ENCODE peak calls at places on chromosomes 3 and 15, in nine cellular contexts. One of them, this sample, is unnamed.

GRCh38 chr15:52080031-52080430 is 32.5 kb downstream of the BCL2L10 start:
- DNase-seq in Peyer's patch: no peak
- DNase-seq in pancreas: no peak
- DNase-seq in right atrium auricular region: no peak
- DNase-seq in Panc1: no peak
- DNase-seq in CD8-positive, alpha-beta T cell: no peak
- DNase-seq in A549: peak; percentile 70
- DNase-seq in small intestine: no peak
- DNase-seq in OCI-LY7: no peak
- DNase-seq in this sample: no peak

GRCh38 chr15:67781907-67782559 is 43.3 kb upstream of the SKOR1 start:
- DNase-seq in pancreas: no peak
- DNase-seq in A549: no peak
- DNase-seq in Peyer's patch: no peak
- DNase-seq in OCI-LY7: no peak
- DNase-seq in CD8-positive, alpha-beta T cell: no peak
- DNase-seq in small intestine: no peak
- DNase-seq in Panc1: no peak
- DNase-seq in right atrium auricular region: no peak
- DNase-seq in this sample: no peak

GRCh38 chr15:101244039-101244781 is 7.6 kb downstream of the CHSY1 start:
- DNase-seq in small intestine: no peak
- DNase-seq in Peyer's patch: no peak
- DNase-seq in CD8-positive, alpha-beta T cell: no peak
- DNase-seq in OCI-LY7: peak; percentile 42
- DNase-seq in right atrium auricular region: no peak
- DNase-seq in Panc1: no peak
- DNase-seq in pancreas: no peak
- DNase-seq in A549: no peak
- DNase-seq in this sample: no peak

GRCh38 chr3:166488977-166489672 is 651.9 kb upstream of the BCHE start:
- DNase-seq in pancreas: no peak
- DNase-seq in Peyer's patch: no peak
- DNase-seq in right atrium auricular region: no peak
- DNase-seq in OCI-LY7: no peak
- DNase-seq in CD8-positive, alpha-beta T cell: no peak
- DNase-seq in small intestine: no peak
- DNase-seq in A549: no peak
- DNase-seq in Panc1: no peak
- DNase-seq in this sample: no peak

GRCh38 chr3:51967384-51968174 is at the start of gene PCBP4:
- DNase-seq in Panc1: no peak
- DNase-seq in small intestine: peak; percentile 38
- DNase-seq in right atrium auricular region: peak; percentile 80
- DNase-seq in CD8-positive, alpha-beta T cell: peak; percentile 58
- DNase-seq in A549: no peak
- DNase-seq in pancreas: peak; percentile 76
- DNase-seq in OCI-LY7: no peak
- DNase-seq in Peyer's patch: peak; percentile 31
- DNase-seq in this sample: no peak

GRCh38 chr3:170977911-170978310 is 48.6 kb downstream of the SLC2A2 start:
- DNase-seq in pancreas: no peak
- DNase-seq in Peyer's patch: no peak
- DNase-seq in Panc1: no peak
- DNase-seq in right atrium auricular region: no peak
- DNase-seq in small intestine: no peak
- DNase-seq in CD8-positive, alpha-beta T cell: no peak
- DNase-seq in A549: peak; percentile 48
- DNase-seq in OCI-LY7: no peak
- DNase-seq in this sample: no peak

GRCh38 chr3:14532691-14533456 is 7.3 kb downstream of the GRIP2 start:
- DNase-seq in CD8-positive, alpha-beta T cell: no peak
- DNase-seq in OCI-LY7: peak; percentile 26
- DNase-seq in Peyer's patch: no peak
- DNase-seq in pancreas: peak; percentile 91
- DNase-seq in Panc1: no peak
- DNase-seq in right atrium auricular region: peak; percentile 71
- DNase-seq in A549: no peak
- DNase-seq in small intestine: peak; percentile 80
- DNase-seq in this sample: peak; percentile 72

GRCh38 chr3:186826316-186826977 is 16.1 kb upstream of the ADIPOQ start:
- DNase-seq in pancreas: no peak
- DNase-seq in CD8-positive, alpha-beta T cell: no peak
- DNase-seq in A549: no peak
- DNase-seq in right atrium auricular region: no peak
- DNase-seq in OCI-LY7: no peak
- DNase-seq in Panc1: no peak
- DNase-seq in small intestine: no peak
- DNase-seq in Peyer's patch: peak; percentile 33
- DNase-seq in this sample: no peak

GRCh38 chr15:80026754-80027153 is 32.7 kb upstream of the ZFAND6 start:
- DNase-seq in CD8-positive, alpha-beta T cell: no peak
- DNase-seq in right atrium auricular region: no peak
- DNase-seq in pancreas: no peak
- DNase-seq in OCI-LY7: no peak
- DNase-seq in small intestine: no peak
- DNase-seq in Peyer's patch: no peak
- DNase-seq in Panc1: no peak
- DNase-seq in A549: no peak
- DNase-seq in this sample: no peak

GRCh38 chr3:149494759-149495580 is 20.5 kb downstream of the TM4SF4 start:
- DNase-seq in Panc1: no peak
- DNase-seq in A549: no peak
- DNase-seq in OCI-LY7: no peak
- DNase-seq in pancreas: no peak
- DNase-seq in CD8-positive, alpha-beta T cell: no peak
- DNase-seq in right atrium auricular region: no peak
- DNase-seq in Peyer's patch: no peak
- DNase-seq in small intestine: no peak
- DNase-seq in this sample: no peak

GRCh38 chr3:2770451-2770850 is 339.7 kb downstream of the IL5RA start:
- DNase-seq in Panc1: no peak
- DNase-seq in right atrium auricular region: no peak
- DNase-seq in Peyer's patch: no peak
- DNase-seq in CD8-positive, alpha-beta T cell: no peak
- DNase-seq in pancreas: no peak
- DNase-seq in A549: no peak
- DNase-seq in OCI-LY7: no peak
- DNase-seq in small intestine: no peak
- DNase-seq in this sample: no peak

GRCh38 chr3:5136619-5137429 is 14.7 kb downstream of the ARL8B start:
- DNase-seq in A549: peak; percentile 48
- DNase-seq in pancreas: no peak
- DNase-seq in right atrium auricular region: no peak
- DNase-seq in Panc1: no peak
- DNase-seq in CD8-positive, alpha-beta T cell: no peak
- DNase-seq in small intestine: no peak
- DNase-seq in Peyer's patch: no peak
- DNase-seq in OCI-LY7: peak; percentile 83
- DNase-seq in this sample: no peak

GRCh38 chr3:123658118-123658859 is 73.4 kb upstream of the HACD2 start:
- DNase-seq in CD8-positive, alpha-beta T cell: no peak
- DNase-seq in small intestine: no peak
- DNase-seq in right atrium auricular region: peak; percentile 73
- DNase-seq in Panc1: no peak
- DNase-seq in A549: no peak
- DNase-seq in OCI-LY7: no peak
- DNase-seq in pancreas: no peak
- DNase-seq in Peyer's patch: peak; percentile 23
- DNase-seq in this sample: no peak

GRCh38 chr15:38531509-38531908 is 33.1 kb downstream of the RASGRP1 start:
- DNase-seq in CD8-positive, alpha-beta T cell: no peak
- DNase-seq in pancreas: no peak
- DNase-seq in OCI-LY7: no peak
- DNase-seq in right atrium auricular region: no peak
- DNase-seq in A549: no peak
- DNase-seq in Panc1: no peak
- DNase-seq in Peyer's patch: no peak
- DNase-seq in small intestine: no peak
- DNase-seq in this sample: no peak

GRCh38 chr3:153242900-153243299 is 80.9 kb downstream of the RAP2B start:
- DNase-seq in CD8-positive, alpha-beta T cell: no peak
- DNase-seq in Peyer's patch: no peak
- DNase-seq in right atrium auricular region: no peak
- DNase-seq in A549: no peak
- DNase-seq in pancreas: no peak
- DNase-seq in OCI-LY7: no peak
- DNase-seq in small intestine: no peak
- DNase-seq in Panc1: no peak
- DNase-seq in this sample: no peak

GRCh38 chr3:11289864-11290263 is 17.7 kb downstream of the ATG7 start:
- DNase-seq in CD8-positive, alpha-beta T cell: no peak
- DNase-seq in pancreas: no peak
- DNase-seq in small intestine: no peak
- DNase-seq in Peyer's patch: no peak
- DNase-seq in Panc1: no peak
- DNase-seq in A549: no peak
- DNase-seq in OCI-LY7: no peak
- DNase-seq in right atrium auricular region: no peak
- DNase-seq in this sample: no peak

GRCh38 chr3:100600181-100601042 is 9.0 kb upstream of the ADGRG7 start:
- DNase-seq in CD8-positive, alpha-beta T cell: no peak
- DNase-seq in A549: peak; percentile 4
- DNase-seq in Panc1: no peak
- DNase-seq in right atrium auricular region: no peak
- DNase-seq in OCI-LY7: no peak
- DNase-seq in pancreas: no peak
- DNase-seq in small intestine: peak; percentile 90
- DNase-seq in Peyer's patch: no peak
- DNase-seq in this sample: no peak

GRCh38 chr15:40346579-40347558 is 4.0 kb upstream of the PHGR1 start:
- DNase-seq in OCI-LY7: no peak
- DNase-seq in small intestine: peak; percentile 58
- DNase-seq in right atrium auricular region: no peak
- DNase-seq in Panc1: no peak
- DNase-seq in A549: no peak
- DNase-seq in Peyer's patch: no peak
- DNase-seq in pancreas: no peak
- DNase-seq in CD8-positive, alpha-beta T cell: no peak
- DNase-seq in this sample: no peak

GRCh38 chr15:40347559-40348470 is 3.0 kb upstream of the PHGR1 start:
- DNase-seq in pancreas: no peak
- DNase-seq in small intestine: peak; percentile 98
- DNase-seq in CD8-positive, alpha-beta T cell: no peak
- DNase-seq in Peyer's patch: no peak
- DNase-seq in OCI-LY7: no peak
- DNase-seq in A549: no peak
- DNase-seq in right atrium auricular region: no peak
- DNase-seq in Panc1: no peak
- DNase-seq in this sample: no peak

GRCh38 chr15:40345225-40345866 is 4.6 kb upstream of the CCDC9B start:
- DNase-seq in Peyer's patch: no peak
- DNase-seq in right atrium auricular region: no peak
- DNase-seq in Panc1: no peak
- DNase-seq in pancreas: no peak
- DNase-seq in CD8-positive, alpha-beta T cell: no peak
- DNase-seq in small intestine: peak; percentile 33
- DNase-seq in OCI-LY7: no peak
- DNase-seq in A549: no peak
- DNase-seq in this sample: no peak

GRCh38 chr15:40344631-40345120 is 3.9 kb upstream of the CCDC9B start:
- DNase-seq in Peyer's patch: peak; percentile 62
- DNase-seq in CD8-positive, alpha-beta T cell: peak; percentile 81
- DNase-seq in right atrium auricular region: no peak
- DNase-seq in OCI-LY7: peak; percentile 71
- DNase-seq in A549: peak; percentile 55
- DNase-seq in Panc1: no peak
- DNase-seq in small intestine: peak; percentile 85
- DNase-seq in pancreas: peak; percentile 65
- DNase-seq in this sample: no peak

GRCh38 chr15:40345867-40346578 is 4.8 kb upstream of the PHGR1 start:
- DNase-seq in small intestine: peak; percentile 99
- DNase-seq in Peyer's patch: no peak
- DNase-seq in right atrium auricular region: no peak
- DNase-seq in OCI-LY7: no peak
- DNase-seq in pancreas: no peak
- DNase-seq in A549: no peak
- DNase-seq in CD8-positive, alpha-beta T cell: no peak
- DNase-seq in Panc1: no peak
- DNase-seq in this sample: no peak
- H3K4me3 ChIP-seq in small intestine: no peak overlapping the region
- H3K4me3 ChIP-seq in Peyer's patch: no peak overlapping the region
- H3K4me3 ChIP-seq in right atrium auricular region: no peak overlapping the region
- H3K4me3 ChIP-seq in OCI-LY7: no peak overlapping the region
- H3K4me3 ChIP-seq in pancreas: no peak overlapping the region
- H3K4me3 ChIP-seq in A549: no peak overlapping the region
- H3K4me3 ChIP-seq in CD8-positive, alpha-beta T cell: no peak overlapping the region
- H3K4me3 ChIP-seq in Panc1: no peak overlapping the region
- H3K4me3 ChIP-seq in this sample: no peak overlapping the region

GRCh38 chr3:112687214-112687613 is 46.3 kb upstream of the CCDC80 start:
- DNase-seq in small intestine: no peak
- DNase-seq in A549: peak; percentile 45
- DNase-seq in pancreas: no peak
- DNase-seq in CD8-positive, alpha-beta T cell: no peak
- DNase-seq in right atrium auricular region: no peak
- DNase-seq in Panc1: no peak
- DNase-seq in Peyer's patch: no peak
- DNase-seq in OCI-LY7: no peak
- DNase-seq in this sample: no peak
- H3K4me1 ChIP-seq in small intestine: no peaks in the 10 kb centered on the region
- H3K4me1 ChIP-seq in A549: peaks cover 78% of the 10 kb centered on the region
- H3K4me1 ChIP-seq in pancreas: no peaks in the 10 kb centered on the region
- H3K4me1 ChIP-seq in CD8-positive, alpha-beta T cell: no peaks in the 10 kb centered on the region
- H3K4me1 ChIP-seq in right atrium auricular region: no peaks in the 10 kb centered on the region
- H3K4me1 ChIP-seq in Panc1: no peaks in the 10 kb centered on the region
- H3K4me1 ChIP-seq in Peyer's patch: no peaks in the 10 kb centered on the region
- H3K4me1 ChIP-seq in OCI-LY7: no peaks in the 10 kb centered on the region
- H3K4me1 ChIP-seq in this sample: peaks cover 3% of the 10 kb centered on the region

GRCh38 chr3:172678068-172678467 is 32.8 kb downstream of the NCEH1 start:
- DNase-seq in small intestine: no peak
- DNase-seq in CD8-positive, alpha-beta T cell: no peak
- DNase-seq in right atrium auricular region: no peak
- DNase-seq in pancreas: no peak
- DNase-seq in Panc1: no peak
- DNase-seq in A549: no peak
- DNase-seq in OCI-LY7: no peak
- DNase-seq in Peyer's patch: no peak
- DNase-seq in this sample: no peak
- H3K4me3 ChIP-seq in small intestine: no peak overlapping the region
- H3K4me3 ChIP-seq in CD8-positive, alpha-beta T cell: no peak overlapping the region
- H3K4me3 ChIP-seq in right atrium auricular region: no peak overlapping the region
- H3K4me3 ChIP-seq in pancreas: no peak overlapping the region
- H3K4me3 ChIP-seq in Panc1: peak overlapping the region; percentile 19
- H3K4me3 ChIP-seq in A549: no peak overlapping the region
- H3K4me3 ChIP-seq in OCI-LY7: no peak overlapping the region
- H3K4me3 ChIP-seq in Peyer's patch: no peak overlapping the region
- H3K4me3 ChIP-seq in this sample: no peak overlapping the region

DNA sequence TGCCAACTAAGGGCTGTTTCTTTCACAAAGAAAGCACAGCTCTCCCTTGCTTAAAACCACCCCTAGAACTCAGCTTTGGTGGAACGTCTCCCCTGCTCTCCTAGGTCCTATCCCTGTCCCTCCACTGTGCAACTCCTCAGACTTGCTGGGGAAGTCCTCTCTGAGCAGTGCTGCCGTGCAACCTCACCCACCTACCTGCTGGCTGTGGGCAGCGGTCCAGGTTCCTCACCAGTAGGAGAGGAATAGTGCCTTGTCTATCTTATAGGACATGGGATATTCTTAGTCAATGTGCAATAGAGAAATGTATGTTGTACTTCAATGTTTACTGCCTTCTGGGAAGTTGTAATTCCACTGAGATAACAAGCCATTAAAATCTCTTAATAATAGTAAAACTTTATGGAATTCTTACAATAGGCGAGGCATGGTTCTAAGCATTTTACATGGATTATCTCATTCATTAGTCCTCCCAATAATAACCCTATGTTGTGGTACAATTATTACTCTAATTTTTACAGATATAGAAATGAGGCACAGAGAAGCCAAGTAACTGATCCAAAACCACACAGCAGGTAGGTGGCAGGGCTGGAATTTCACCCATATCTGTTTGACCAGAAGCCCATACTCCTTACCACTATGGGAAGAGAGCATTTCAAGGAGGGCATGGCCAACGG is 51.6 kb downstream of the UMPS start:
- DNase-seq in pancreas: no peak
- DNase-seq in Peyer's patch: no peak
- DNase-seq in Panc1: no peak
- DNase-seq in small intestine: no peak
- DNase-seq in right atrium auricular region: no peak
- DNase-seq in CD8-positive, alpha-beta T cell: no peak
- DNase-seq in OCI-LY7: no peak
- DNase-seq in A549: no peak
- DNase-seq in this sample: no peak
- H3K4me1 ChIP-seq in pancreas: peaks cover 3% of the 10 kb centered on the region
- H3K4me1 ChIP-seq in Peyer's patch: no peaks in the 10 kb centered on the region
- H3K4me1 ChIP-seq in Panc1: peaks cover 19% of the 10 kb centered on the region
- H3K4me1 ChIP-seq in small intestine: peaks cover 12% of the 10 kb centered on the region
- H3K4me1 ChIP-seq in right atrium auricular region: peaks cover 79% of the 10 kb centered on the region
- H3K4me1 ChIP-seq in CD8-positive, alpha-beta T cell: peaks cover 5% of the 10 kb centered on the region
- H3K4me1 ChIP-seq in OCI-LY7: no peaks in the 10 kb centered on the region
- H3K4me1 ChIP-seq in A549: peaks cover 47% of the 10 kb centered on the region
- H3K4me1 ChIP-seq in this sample: peaks cover 3% of the 10 kb centered on the region